ENCODE peak calls at places on chromosomes 16 and 17, in four cellular contexts. I, Q, O and U are unnamed samples.

GRCh38 chr16:17497648-17498047 is 26.9 kb upstream of the XYLT1 start:
- DNase-seq in Q (no peak), I (no peak), O (no peak), U (no peak)

GRCh38 chr17:78839173-78839761 is 1.3 kb downstream of the USP36 start:
- DNase-seq in Q (no peak), I (no peak), O (peak), U (peak)

GRCh38 chr17:58501451-58501850 is 13.0 kb downstream of the MTMR4 start:
- DNase-seq in O (no peak), I (no peak), Q (no peak), U (no peak)

GRCh38 chr17:29592850-29593545 is at the start of gene ANKRD13B:
- DNase-seq in O (peak), I (no peak), Q (no peak), U (no peak)

GRCh38 chr17:7015587-7016020 is 3.2 kb downstream of the RNASEK start:
- DNase-seq in Q (no peak), I (no peak), O (no peak), U (no peak)

GRCh38 chr16:2492292-2492691 is 17.4 kb downstream of the TBC1D24 start:
- DNase-seq in I (no peak), O (no peak), Q (no peak), U (no peak)

GRCh38 chr17:46930083-46930482 is 7.1 kb downstream of the GOSR2 start:
- DNase-seq in Q (no peak), O (no peak), I (no peak), U (no peak)

GRCh38 chr16:11384184-11384955 is 39.1 kb downstream of the RMI2 start:
- DNase-seq in Q (no peak), I (no peak), O (no peak), U (no peak)

GRCh38 chr16:64478258-64478906 is 643.5 kb downstream of the CDH11 start:
- DNase-seq in I (no peak), Q (peak), O (no peak), U (peak)

GRCh38 chr17:979539-980405 is at the start of gene NXN:
- DNase-seq in Q (peak), O (peak), I (no peak), U (peak)

GRCh38 chr17:7834554-7834890 is 505 bp downstream of the KDM6B start:
- DNase-seq in Q (peak), O (peak), I (no peak), U (no peak)

GRCh38 chr17:27630607-27631408 is at the start of gene LGALS9:
- DNase-seq in Q (no peak), I (peak), O (no peak), U (peak)

GRCh38 chr17:47287639-47288038 is 34.0 kb downstream of the ITGB3 start:
- DNase-seq in I (no peak), O (no peak), Q (no peak), U (no peak)

GRCh38 chr17:7611635-7612293 is 2.9 kb downstream of the FXR2 start:
- DNase-seq in Q (no peak), O (no peak), I (no peak), U (no peak)

GRCh38 chr16:27174798-27175197 is 28.5 kb upstream of the KDM8 start:
- DNase-seq in I (no peak), Q (no peak), O (peak), U (no peak)

GRCh38 chr16:24635900-24636610 is 93.4 kb upstream of the TNRC6A start:
- DNase-seq in I (no peak), O (no peak), Q (no peak), U (peak)

GRCh38 chr17:5499790-5500189 is 13.4 kb downstream of the MIS12 start:
- DNase-seq in I (no peak), Q (no peak), O (no peak), U (no peak)

GRCh38 chr17:71163121-71163812 is 957.6 kb upstream of the SOX9 start:
- DNase-seq in Q (no peak), I (no peak), O (no peak), U (no peak)

GRCh38 chr17:43702636-43703035 is 40.9 kb upstream of the MEOX1 start:
- DNase-seq in O (peak), Q (peak), I (no peak), U (no peak)

GRCh38 chr17:60583008-60583407 is 17.0 kb upstream of the PPM1D start:
- DNase-seq in I (no peak), Q (no peak), O (no peak), U (no peak)

GRCh38 chr17:60573139-60573975 is 26.6 kb upstream of the PPM1D start:
- DNase-seq in O (no peak), Q (peak), I (no peak), U (peak)

GRCh38 chr17:60579551-60579950 is 20.4 kb upstream of the PPM1D start:
- DNase-seq in Q (no peak), I (no peak), O (no peak), U (no peak)

GRCh38 chr17:60579090-60579489 is 20.9 kb upstream of the PPM1D start:
- DNase-seq in Q (no peak), O (no peak), I (no peak), U (no peak)

DNA sequence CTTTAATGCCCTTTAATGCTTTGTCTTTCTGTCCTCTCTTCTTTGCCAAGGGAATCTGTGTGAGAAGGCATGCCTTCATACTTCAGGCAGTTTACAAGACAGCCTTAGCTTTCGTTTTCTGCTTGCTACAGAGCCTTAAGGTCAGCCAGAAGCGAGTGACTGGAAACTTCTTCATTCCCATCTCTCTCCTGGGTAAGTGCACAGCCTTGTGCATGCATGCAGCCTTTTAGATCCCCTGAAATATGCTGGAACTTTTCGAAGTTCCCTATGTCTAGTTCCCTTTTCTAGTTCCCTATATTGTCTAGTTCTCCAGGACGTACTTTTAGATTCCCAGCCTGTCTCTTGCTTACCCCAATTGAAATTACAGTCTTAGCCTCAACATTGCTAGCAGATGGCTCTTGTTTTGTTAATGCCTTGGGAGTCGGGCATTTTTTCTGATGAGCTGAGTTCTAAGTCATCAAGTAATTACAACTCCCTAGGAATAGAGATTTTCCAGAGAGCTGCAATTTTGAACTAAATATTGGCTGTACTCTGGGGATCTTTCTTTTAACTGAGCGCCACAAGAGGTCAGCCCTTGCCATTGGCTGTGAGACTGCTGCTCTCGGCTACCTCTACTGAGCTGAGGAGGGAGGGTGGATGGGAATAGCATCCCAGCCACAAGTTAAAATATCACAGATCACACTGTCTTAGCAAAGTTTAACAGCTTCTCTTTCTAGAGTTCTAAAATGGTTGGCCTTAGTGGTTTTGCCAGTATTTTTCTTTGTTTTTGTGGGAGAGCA is 22.7 kb upstream of the PPM1D start:
- DNase-seq in O (peak), Q (peak), I (peak), U (peak)
- TF ChIP-seq MYC in O (no peak), Q (no peak), I (no peak), U (no peak)

GRCh38 chr17:45103269-45103795 is 29.0 kb downstream of the PLCD3 start:
- DNase-seq in O (no peak), I (no peak), Q (no peak), U (no peak)

GRCh38 chr17:45102856-45103255 is 29.5 kb downstream of the PLCD3 start:
- DNase-seq in I (no peak), O (no peak), Q (no peak), U (no peak)

GRCh38 chr17:45104029-45104428 is 28.3 kb downstream of the PLCD3 start:
- DNase-seq in Q (no peak), I (no peak), O (no peak), U (no peak)

GRCh38 chr17:45101546-45101882 is 30.8 kb downstream of the PLCD3 start:
- DNase-seq in I (no peak), Q (no peak), O (no peak), U (no peak)

DNA sequence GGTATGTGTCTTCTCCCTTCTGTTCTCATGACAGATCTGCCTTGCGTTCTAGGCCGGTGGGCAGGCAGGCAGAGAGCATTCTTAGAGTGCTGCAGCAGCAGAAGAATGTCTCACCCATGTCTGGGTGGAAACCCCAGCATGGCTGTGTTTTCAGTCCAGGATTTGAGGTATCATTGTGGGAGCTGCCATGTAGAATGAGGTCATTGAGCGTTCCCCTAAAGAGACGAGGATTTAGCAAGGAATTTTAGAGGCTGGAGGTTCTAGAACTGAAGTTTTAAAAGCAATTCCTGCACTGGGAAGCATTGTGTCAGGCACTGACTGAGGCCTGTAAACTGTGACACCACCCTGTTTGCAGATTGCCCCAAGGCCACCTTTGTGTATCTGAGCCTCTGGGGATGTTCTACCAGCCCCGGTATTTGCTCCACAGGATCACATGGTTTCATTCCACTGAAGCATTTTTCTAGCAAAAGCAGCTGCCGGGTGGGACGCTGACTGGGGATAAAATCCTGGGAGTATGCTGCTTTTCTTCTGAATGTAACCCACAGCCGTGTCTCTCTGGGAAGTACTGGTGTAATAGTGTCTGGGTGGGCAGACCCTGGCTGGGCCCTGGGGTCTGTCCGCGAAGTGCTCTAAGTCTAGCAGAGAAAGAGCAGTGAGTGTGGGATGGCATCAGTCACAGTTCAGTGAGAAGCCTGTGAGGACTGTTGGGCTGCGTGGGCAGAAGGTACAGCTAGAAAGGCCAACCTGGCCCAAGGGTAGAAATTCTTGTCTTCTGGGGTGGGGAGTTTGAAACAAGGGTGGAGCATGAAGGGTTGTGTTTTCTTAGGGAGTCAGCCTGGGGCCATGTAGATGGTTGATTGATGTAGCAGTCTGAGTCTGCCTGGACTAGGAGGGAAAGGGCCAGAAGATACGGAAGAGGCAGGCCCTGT is 30.2 kb downstream of the PLCD3 start:
- DNase-seq in Q (peak), O (no peak), I (no peak), U (no peak)
- H3K9ac ChIP-seq in Q (peak), O (no peak), I (no peak), U (no peak)

GRCh38 chr16:56625943-56626654 is 518 bp downstream of the MT1E start:
- DNase-seq in I (no peak), O (no peak), Q (no peak), U (no peak)

GRCh38 chr16:56626685-56627084 is 1.1 kb downstream of the MT1E start:
- DNase-seq in O (no peak), I (no peak), Q (no peak), U (no peak)

GRCh38 chr16:56623637-56624036 is 1.9 kb upstream of the MT1E start:
- DNase-seq in Q (no peak), I (no peak), O (no peak), U (no peak)

GRCh38 chr16:56628486-56629035 is 3.0 kb downstream of the MT1E start:
- DNase-seq in Q (peak), I (no peak), O (no peak), U (no peak)

DNA sequence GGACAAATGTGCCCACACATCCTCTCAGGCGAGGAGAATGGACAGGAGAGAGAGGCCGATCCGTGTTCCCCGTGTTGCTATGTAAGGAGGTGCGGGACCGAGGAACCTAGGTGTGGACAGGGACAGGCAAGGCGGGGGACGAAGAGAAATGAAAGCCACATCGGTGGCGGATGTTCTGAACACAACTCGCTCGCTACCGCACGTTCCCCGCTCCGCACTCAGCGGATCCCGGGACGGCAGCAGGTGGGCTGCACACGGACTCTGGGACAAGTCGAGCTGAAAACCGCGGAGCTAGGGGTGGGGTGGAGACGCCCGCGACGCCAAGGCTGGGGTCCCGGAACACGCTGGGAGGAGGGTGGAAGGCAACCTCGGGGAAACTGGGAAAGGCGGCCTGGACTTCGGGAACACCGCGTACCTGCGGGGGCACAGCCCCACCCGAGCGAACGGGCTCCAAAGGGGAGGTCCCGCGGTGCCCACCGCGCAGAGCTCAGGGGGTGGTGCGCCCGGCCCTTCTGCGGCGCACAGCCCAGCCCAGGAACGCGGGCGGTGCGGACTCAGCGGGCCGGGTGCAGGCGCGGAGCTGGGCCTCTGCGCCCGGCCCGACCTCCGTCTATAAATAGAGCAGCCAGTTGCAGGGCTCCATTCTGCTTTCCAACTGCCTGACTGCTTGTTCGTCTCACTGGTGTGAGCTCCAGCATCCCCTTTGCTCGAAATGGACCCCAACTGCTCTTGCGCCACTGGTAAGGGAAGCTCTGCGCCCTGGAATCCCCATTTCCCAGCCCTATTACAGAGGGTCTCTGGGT is at the start of gene MT1E:
- DNase-seq in I (no peak), O (no peak), Q (peak), U (peak)
- TF ChIP-seq EZH2 in I (no peak), O (no peak), Q (no peak), U (no peak)

DNA sequence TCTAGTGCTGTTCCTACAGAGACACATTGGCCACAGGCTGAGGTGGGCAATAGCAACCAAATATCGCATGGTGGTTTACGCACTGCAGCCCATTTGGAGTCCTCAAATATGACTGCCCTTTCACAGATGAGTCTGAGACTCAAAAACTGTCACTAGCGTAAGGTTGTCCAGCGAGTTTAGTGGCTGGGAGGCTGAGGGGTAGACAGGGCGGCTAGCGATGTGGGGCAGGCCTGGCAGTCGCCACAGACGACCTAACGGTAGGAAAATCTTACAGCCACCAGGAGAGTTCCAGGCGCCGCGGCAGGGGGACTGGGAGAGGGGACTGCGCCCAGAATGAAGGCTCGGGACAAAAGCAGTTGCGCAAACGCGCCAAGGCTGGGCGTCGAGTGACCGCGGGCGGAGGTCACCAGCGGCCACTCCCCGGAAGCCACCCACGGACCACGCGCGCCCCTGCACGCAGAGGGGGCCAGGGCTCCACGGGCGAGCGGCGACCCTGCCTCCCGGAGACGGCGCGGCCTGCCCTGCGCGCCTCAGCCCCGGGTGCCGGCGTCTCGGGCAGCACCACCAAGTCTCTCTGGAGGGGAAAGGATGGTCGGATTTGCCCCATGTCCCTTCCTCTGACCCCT is 699 bp upstream of the MAP1LC3B start:
- DNase-seq in O (no peak), Q (peak), I (no peak), U (no peak)
- TF ChIP-seq MYC in O (no peak), Q (no peak), I (no peak), U (no peak)